ENCODE peak calls at places on chromosomes 2 and 18, in four cellular contexts. W is T follicular helper cell, D is HT1080, R is IMR-90. P is an unnamed sample.

GRCh38 chr18:55351220-55351619 is 236.8 kb downstream of the TCF4 start:
- DNase-seq in D (no peak), R (peak), W (no peak), P (peak)

GRCh38 chr2:235495373-235496238 is 1.8 kb downstream of the AGAP1 start:
- DNase-seq in R (no peak), D (peak), W (no peak), P (no peak)

GRCh38 chr2:229429529-229430067 is 158.5 kb upstream of the PID1 start:
- DNase-seq in W (no peak), R (no peak), D (no peak), P (no peak)

GRCh38 chr18:70920840-70921374 is 632.1 kb downstream of the SOCS6 start:
- DNase-seq in R (no peak), W (no peak), D (no peak), P (no peak)

GRCh38 chr2:39542523-39542922 is 105.4 kb upstream of the MAP4K3 start:
- DNase-seq in D (no peak), R (no peak), W (no peak), P (no peak)

GRCh38 chr2:72139471-72139870 is 8.2 kb downstream of the CYP26B1 start:
- DNase-seq in W (no peak), R (no peak), D (no peak), P (no peak)

GRCh38 chr18:36023336-36023735 is 44.0 kb downstream of the RPRD1A start:
- DNase-seq in R (no peak), D (no peak), W (no peak), P (peak)

GRCh38 chr18:47901624-47902362 is 28.7 kb downstream of the SMAD2 start:
- DNase-seq in D (no peak), W (no peak), R (no peak), P (no peak)

GRCh38 chr18:73683618-73684238 is 463.9 kb downstream of the FBXO15 start:
- DNase-seq in W (no peak), R (peak), D (no peak), P (peak)

GRCh38 chr18:59446012-59446411 is 86.9 kb upstream of the LMAN1 start:
- DNase-seq in R (peak), W (no peak), D (no peak), P (peak)

GRCh38 chr2:134070281-134070731 is 183.6 kb upstream of the MGAT5 start:
- DNase-seq in D (peak), R (peak), W (no peak), P (no peak)

GRCh38 chr18:63725682-63726480 is 23.1 kb downstream of the SERPINB11 start:
- DNase-seq in D (no peak), R (no peak), W (no peak), P (no peak)

GRCh38 chr2:226636586-226636985 is 163.0 kb downstream of the IRS1 start:
- DNase-seq in W (no peak), R (peak), D (no peak), P (no peak)

GRCh38 chr2:10514743-10515142 is 66.6 kb upstream of the ODC1 start:
- DNase-seq in R (peak), W (no peak), D (peak), P (peak)

GRCh38 chr2:9949992-9950520 is 1.4 kb upstream of the GRHL1 start:
- DNase-seq in D (no peak), R (no peak), W (no peak), P (no peak)

GRCh38 chr2:189037518-189037917 is 63.3 kb downstream of the COL3A1 start:
- DNase-seq in D (no peak), W (no peak), R (peak), P (no peak)

GRCh38 chr2:151886235-151886634 is 58.0 kb upstream of the ARL5A start:
- DNase-seq in R (no peak), W (no peak), D (peak), P (no peak)

GRCh38 chr2:12606472-12607000 is 110.2 kb upstream of the TRIB2 start:
- DNase-seq in W (no peak), D (peak), R (peak), P (peak)

GRCh38 chr2:64970495-64970894 is 18.7 kb upstream of the SLC1A4 start:
- DNase-seq in D (no peak), R (no peak), W (no peak), P (no peak)

GRCh38 chr2:239394346-239394945 is 6.4 kb downstream of the HDAC4 start:
- DNase-seq in R (no peak), W (no peak), D (no peak), P (no peak)

GRCh38 chr18:21316296-21316695 is 74.3 kb downstream of the GREB1L start:
- DNase-seq in D (no peak), W (no peak), R (no peak), P (peak)

GRCh38 chr18:58017267-58017666 is 26.8 kb upstream of the NEDD4L start:
- DNase-seq in D (no peak), R (no peak), W (no peak), P (no peak)

GRCh38 chr2:138293045-138293444 is 208.5 kb upstream of the SPOPL start:
- DNase-seq in W (no peak), D (no peak), R (no peak), P (no peak)

GRCh38 chr2:226478121-226478809 is 321.4 kb downstream of the IRS1 start:
- DNase-seq in W (no peak), R (peak), D (peak), P (peak)